ENCODE peak calls at places on chromosomes 16 and 17, in four cellular contexts. V, D, P and W are unnamed samples.

GRCh38 chr17:2580641-2581040 is 12.8 kb upstream of the PAFAH1B1 start:
- DNase-seq in V (no peak), D (no peak), P (no peak), W (no peak)

GRCh38 chr16:67279296-67280089 is at the start of gene PLEKHG4:
- DNase-seq in V (peak), D (peak), P (peak), W (no peak)

GRCh38 chr17:17403899-17404576 is 72.8 kb upstream of the MED9 start:
- DNase-seq in V (peak), D (peak), P (peak), W (no peak)

GRCh38 chr17:16304832-16305231 is 48.4 kb downstream of the CENPV start:
- DNase-seq in V (no peak), D (peak), P (no peak), W (no peak)

GRCh38 chr17:17935321-17936271 is 36.6 kb downstream of the TOM1L2 start:
- DNase-seq in V (no peak), D (peak), P (no peak), W (no peak)

GRCh38 chr17:75250009-75250471 is 11.4 kb downstream of the GGA3 start:
- DNase-seq in V (peak), D (no peak), P (peak), W (no peak)

GRCh38 chr17:81170727-81171494 is 4.9 kb upstream of the AATK start:
- DNase-seq in V (no peak), D (no peak), P (no peak), W (no peak)

GRCh38 chr17:56925088-56925487 is 11.2 kb upstream of the TRIM25 start:
- DNase-seq in V (no peak), D (no peak), P (no peak), W (no peak)